ENCODE peak calls at places on chromosomes 7 and 10, in eight cellular contexts. M is epithelial cell of esophagus, E is fibroblast of villous mesenchyme, K is kidney epithelial cell, D is left ventricle myocardium inferior, L is WTC11, X is H9, F is prostate gland. Y is an unnamed sample.

GRCh38 chr7:69517985-69518731 is 80.1 kb upstream of the AUTS2 start:
- DNase-seq in M (no peak), E (no peak), K (no peak), D (no peak), L (peak; percentile 57), X (peak; percentile 75), F (no peak), Y (no peak)

GRCh38 chr10:132200344-132201110 is 13.8 kb downstream of the DPYSL4 start:
- DNase-seq in M (no peak), E (no peak), K (no peak), D (no peak), L (no peak), X (no peak), F (no peak), Y (no peak)

GRCh38 chr7:127107601-127108007 is 145.1 kb downstream of the GRM8 start:
- DNase-seq in M (peak; percentile 83), E (peak; percentile 43), K (peak; percentile 5), D (no peak), L (peak; percentile 66), X (peak; percentile 65), F (peak; percentile 38), Y (peak; percentile 32)

GRCh38 chr7:30970594-30971094 is 6.9 kb downstream of the GHRHR start:
- DNase-seq in M (no peak), E (no peak), K (no peak), D (no peak), L (peak; percentile 40), X (no peak), F (peak; percentile 56), Y (peak; percentile 19)

GRCh38 chr7:4849390-4849789 is 12.4 kb downstream of the PAPOLB start:
- DNase-seq in M (peak; percentile 11), E (peak; percentile 70), K (no peak), D (no peak), L (peak; percentile 52), X (no peak), F (peak; percentile 28), Y (no peak)

GRCh38 chr10:94879214-94879613 is 59.2 kb upstream of the CYP2C9 start:
- DNase-seq in M (no peak), E (no peak), K (no peak), D (no peak), L (no peak), X (no peak), F (no peak), Y (no peak)

GRCh38 chr10:50224330-50224952 is 26.9 kb downstream of the ASAH2 start:
- DNase-seq in M (peak; percentile 91), E (peak; percentile 65), K (peak; percentile 23), D (no peak), L (peak; percentile 28), X (peak; percentile 42), F (peak; percentile 25), Y (peak; percentile 43)

GRCh38 chr7:131462059-131462458 is 94.4 kb downstream of the PODXL start:
- DNase-seq in M (no peak), E (no peak), K (no peak), D (no peak), L (no peak), X (no peak), F (no peak), Y (no peak)

GRCh38 chr7:50416509-50417299 is 33.4 kb downstream of the FIGNL1 start:
- DNase-seq in M (no peak), E (no peak), K (no peak), D (no peak), L (no peak), X (no peak), F (no peak), Y (peak; percentile 66)

GRCh38 chr7:130668258-130669050 is at the start of gene COPG2:
- DNase-seq in M (peak; percentile 86), E (peak; percentile 83), K (peak; percentile 23), D (peak; percentile 90), L (peak; percentile 87), X (peak; percentile 87), F (peak; percentile 78), Y (peak; percentile 98)

GRCh38 chr7:50121269-50121668 is 28.2 kb upstream of the ZPBP start:
- DNase-seq in M (no peak), E (no peak), K (no peak), D (no peak), L (no peak), X (no peak), F (no peak), Y (no peak)

GRCh38 chr7:41699532-41699931 is 3.4 kb downstream of the INHBA start:
- DNase-seq in M (no peak), E (no peak), K (no peak), D (no peak), L (peak; percentile 33), X (no peak), F (no peak), Y (no peak)

GRCh38 chr10:105358911-105359310 is 717.8 kb downstream of the SORCS3 start:
- DNase-seq in M (no peak), E (no peak), K (peak; percentile 56), D (no peak), L (no peak), X (no peak), F (no peak), Y (no peak)

GRCh38 chr7:31051598-31052503 is at the start of gene ADCYAP1R1:
- DNase-seq in M (no peak), E (no peak), K (no peak), D (peak; percentile 61), L (peak; percentile 68), X (peak; percentile 84), F (no peak), Y (no peak)

GRCh38 chr10:102068216-102068615 is 3.1 kb downstream of the HPS6 start:
- DNase-seq in M (no peak), E (no peak), K (no peak), D (no peak), L (no peak), X (no peak), F (no peak), Y (no peak)

GRCh38 chr7:115731796-115732471 is 298.6 kb downstream of the TFEC start:
- DNase-seq in M (no peak), E (no peak), K (no peak), D (no peak), L (no peak), X (no peak), F (no peak), Y (no peak)

GRCh38 chr10:3951993-3952392 is 167.0 kb upstream of the KLF6 start:
- DNase-seq in M (no peak), E (no peak), K (no peak), D (peak; percentile 55), L (no peak), X (no peak), F (no peak), Y (no peak)

GRCh38 chr7:24390376-24391157 is 106.6 kb downstream of the NPY start:
- DNase-seq in M (no peak), E (no peak), K (no peak), D (no peak), L (no peak), X (no peak), F (no peak), Y (no peak)

GRCh38 chr7:108347616-108348015 is 108.6 kb downstream of the NRCAM start:
- DNase-seq in M (peak; percentile 59), E (peak; percentile 34), K (no peak), D (no peak), L (peak; percentile 79), X (peak; percentile 77), F (no peak), Y (no peak)

GRCh38 chr10:50991496-50992355 is 82.6 kb upstream of the PRKG1 start:
- DNase-seq in M (no peak), E (peak; percentile 75), K (no peak), D (peak; percentile 67), L (peak; percentile 38), X (peak; percentile 43), F (peak; percentile 10), Y (no peak)

GRCh38 chr7:98315318-98315993 is 34.0 kb downstream of the BRI3 start:
- DNase-seq in M (no peak), E (no peak), K (no peak), D (no peak), L (no peak), X (no peak), F (no peak), Y (peak; percentile 62)

GRCh38 chr7:94056796-94057207 is 52.6 kb upstream of the BET1 start:
- DNase-seq in M (peak; percentile 98), E (peak; percentile 90), K (peak; percentile 99), D (no peak), L (no peak), X (no peak), F (no peak), Y (no peak)

GRCh38 chr10:99630439-99630838 is 10.2 kb upstream of the SLC25A28 start:
- DNase-seq in M (peak; percentile 76), E (peak; percentile 70), K (no peak), D (no peak), L (no peak), X (no peak), F (peak; percentile 41), Y (no peak)
- TF ChIP-seq CTCF in M (peak; percentile 62), E (peak; percentile 65), K (peak; percentile 62), D (peak; percentile 46), L (no peak), X (no peak), F (no peak), Y (peak; percentile 47)

DNA sequence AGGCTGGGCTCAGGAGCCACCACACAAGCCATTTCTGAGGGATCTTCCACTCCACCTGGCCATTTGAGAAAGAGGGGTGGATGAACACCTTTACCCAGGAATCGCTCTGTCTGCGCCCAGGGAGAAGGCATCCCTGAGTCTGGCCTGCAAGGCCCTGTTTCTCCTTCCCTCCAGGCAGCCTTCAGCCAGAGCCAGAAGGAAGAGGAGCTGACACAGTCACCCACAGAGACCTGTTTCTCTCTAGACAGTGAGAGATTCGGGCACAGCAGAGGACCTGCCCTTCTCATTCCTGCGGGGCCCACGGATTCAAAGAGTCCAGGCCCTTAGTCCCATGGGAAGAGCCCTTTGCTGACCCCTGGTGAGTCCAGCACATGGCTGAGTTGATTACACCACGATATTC is 127.5 kb upstream of the TNS3 start:
- DNase-seq in M (no peak), E (no peak), K (no peak), D (no peak), L (no peak), X (no peak), F (no peak), Y (no peak)
- TF ChIP-seq CTCF in M (no peak), E (no peak), K (no peak), D (no peak), L (no peak), X (no peak), F (no peak), Y (no peak)

DNA sequence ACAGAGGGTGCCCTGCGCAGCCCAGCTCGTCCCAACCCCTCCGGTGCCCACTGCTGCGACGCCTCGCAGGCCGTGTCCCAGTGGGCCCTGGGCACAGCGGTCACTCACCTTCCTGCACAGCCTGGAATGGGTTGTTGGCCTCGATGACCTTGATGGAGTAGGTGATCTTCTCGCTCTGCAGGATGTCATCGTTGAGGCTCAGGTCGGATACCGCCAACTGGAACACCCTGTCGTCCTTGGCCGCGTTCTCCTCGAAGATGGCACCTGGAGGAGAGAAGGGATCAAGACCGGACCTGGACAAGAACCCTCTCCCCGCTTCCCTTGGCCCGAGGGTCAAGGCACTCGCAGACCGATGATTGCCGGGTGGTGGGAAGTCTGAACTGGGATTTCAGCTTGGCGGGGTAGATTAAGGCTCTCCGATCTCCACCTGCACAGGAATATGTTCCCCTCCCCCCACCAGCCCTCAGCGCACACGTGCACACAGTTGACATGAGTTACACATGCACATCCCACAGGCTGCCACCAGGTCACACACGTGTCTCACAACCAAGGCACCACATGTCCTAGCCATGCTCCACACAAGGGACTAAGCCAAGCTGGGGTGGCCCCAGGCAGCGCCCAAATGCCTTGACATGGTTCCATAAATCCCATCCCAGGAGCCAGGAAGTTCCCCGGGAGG is 2.6 kb downstream of the GRID1 start:
- DNase-seq in M (no peak), E (no peak), K (no peak), D (no peak), L (peak; percentile 15), X (peak; percentile 33), F (no peak), Y (no peak)
- TF ChIP-seq CTCF in M (no peak), E (no peak), K (no peak), D (no peak), L (no peak), X (no peak), F (no peak), Y (no peak)

GRCh38 chr7:16144361-16144760 is 277.0 kb downstream of the CRPPA start:
- DNase-seq in M (no peak), E (no peak), K (no peak), D (no peak), L (no peak), X (no peak), F (no peak), Y (no peak)
- TF ChIP-seq CTCF in M (no peak), E (no peak), K (no peak), D (no peak), L (no peak), X (no peak), F (no peak), Y (no peak)

Y was measured in GM10248.